ENCODE peak calls at places on chromosomes 12 and 14, in five cellular contexts. A is GM03348, J is A549, R is GM20000, V is ELR. P is an unnamed sample.

GRCh38 chr12:23944067-23944466 is 5.4 kb downstream of the SOX5 start:
- DNase-seq in A (no peak), J (no peak), R (no peak), V (no peak), P (no peak)

GRCh38 chr12:55937956-55938355 is 7.0 kb downstream of the DGKA start:
- DNase-seq in A (no peak), J (no peak), R (no peak), V (peak), P (no peak)

GRCh38 chr12:113980537-113981337 is 14.6 kb upstream of the RBM19 start:
- DNase-seq in A (peak), J (peak), R (peak), V (peak), P (peak)

GRCh38 chr14:61614693-61615092 is 80.6 kb upstream of the HIF1A start:
- DNase-seq in A (no peak), J (no peak), R (no peak), V (no peak), P (no peak)

GRCh38 chr12:69540606-69541386 is 44.5 kb upstream of the CCT2 start:
- DNase-seq in A (peak), J (no peak), R (no peak), V (peak), P (peak)

GRCh38 chr12:107864235-107864634 is 89.7 kb downstream of the ASCL4 start:
- DNase-seq in A (no peak), J (no peak), R (no peak), V (no peak), P (no peak)

GRCh38 chr12:5318874-5319273 is 113.0 kb upstream of the NTF3 start:
- DNase-seq in A (peak), J (no peak), R (no peak), V (peak), P (peak)

GRCh38 chr12:12685305-12685704 is 10.7 kb downstream of the GPR19 start:
- DNase-seq in A (no peak), J (no peak), R (no peak), V (no peak), P (no peak)

GRCh38 chr12:124392271-124392990 is 97.5 kb downstream of the RFLNA start:
- DNase-seq in A (peak), J (peak), R (peak), V (peak), P (peak)

GRCh38 chr14:105859717-105860614 is 333.6 kb downstream of the TMEM121 start:
- DNase-seq in A (no peak), J (no peak), R (peak), V (no peak), P (no peak)

GRCh38 chr14:65499138-65499537 is 86.6 kb downstream of the FUT8 start:
- DNase-seq in A (no peak), J (no peak), R (no peak), V (no peak), P (no peak)

GRCh38 chr14:21868442-21869046 is 194.9 kb upstream of the OR4E1 start:
- DNase-seq in A (peak), J (peak), R (peak), V (peak), P (peak)

GRCh38 chr12:53485955-53486729 is 13.1 kb downstream of the MAP3K12 start:
- DNase-seq in A (no peak), J (no peak), R (no peak), V (no peak), P (no peak)

GRCh38 chr14:34460841-34461240 is 1.2 kb downstream of the SPTSSA start:
- DNase-seq in A (no peak), J (no peak), R (no peak), V (peak), P (no peak)

GRCh38 chr12:100675432-100675831 is 101.9 kb downstream of the GAS2L3 start:
- DNase-seq in A (peak), J (no peak), R (no peak), V (peak), P (peak)

GRCh38 chr14:89720741-89721315 is 233.7 kb downstream of the EFCAB11 start:
- DNase-seq in A (peak), J (no peak), R (peak), V (no peak), P (no peak)

GRCh38 chr12:53560386-53560785 is 53.1 kb upstream of the NPFF start:
- DNase-seq in A (peak), J (no peak), R (no peak), V (peak), P (peak)

GRCh38 chr12:25119020-25119419 is 75.9 kb downstream of the DNAI7 start:
- DNase-seq in A (no peak), J (no peak), R (peak), V (peak), P (no peak)

GRCh38 chr12:124734224-124734788 is 129.4 kb downstream of the SCARB1 start:
- DNase-seq in A (no peak), J (no peak), R (no peak), V (no peak), P (peak)

GRCh38 chr12:59164991-59165718 is 244.9 kb upstream of the LRIG3 start:
- DNase-seq in A (peak), J (peak), R (no peak), V (peak), P (peak)

GRCh38 chr14:105636935-105637334 is 110.6 kb downstream of the TMEM121 start:
- DNase-seq in A (no peak), J (no peak), R (no peak), V (no peak), P (no peak)

GRCh38 chr14:93113678-93114067 is 2.1 kb downstream of the ITPK1 start:
- DNase-seq in A (no peak), J (no peak), R (no peak), V (no peak), P (no peak)

GRCh38 chr14:70856851-70857498 is 47.7 kb upstream of the MAP3K9 start:
- DNase-seq in A (peak), J (no peak), R (no peak), V (peak), P (peak)

GRCh38 chr12:47442310-47442709 is 263.5 kb downstream of the RPAP3 start:
- DNase-seq in A (no peak), J (no peak), R (no peak), V (peak), P (no peak)

GRCh38 chr14:52119030-52119429 is 50.2 kb upstream of the NID2 start:
- DNase-seq in A (no peak), J (no peak), R (no peak), V (no peak), P (no peak)

GRCh38 chr12:30330565-30330964 is 365.1 kb downstream of the IPO8 start:
- DNase-seq in A (no peak), J (no peak), R (no peak), V (no peak), P (no peak)

P was measured in LHCN-M2.